ENCODE peak calls at places on chromosomes 3 and 15, in five cellular contexts. X is mucosa of descending colon; C is dorsolateral prefrontal cortex; V is NCI-H345; O is activated CD4-positive, alpha-beta T cell treated with anti-CD3 and anti-CD28 coated beads, Interleukin-2, amount 10 ng/mL, durations not matched to agents 7 days and 5 days. G is an unnamed sample.

GRCh38 chr15:79366691-79367090 is 55.8 kb downstream of the TMED3 start:
- DNase-seq in V (no peak), C (no peak), O (no peak), X (no peak), G (no peak)

GRCh38 chr3:5112043-5112442 is 10.0 kb upstream of the ARL8B start:
- DNase-seq in X (no peak), O (no peak), C (no peak), V (no peak), G (no peak)

GRCh38 chr3:197151562-197151961 is 121.9 kb upstream of the MELTF start:
- DNase-seq in V (peak), O (no peak), X (no peak), C (no peak), G (no peak)

GRCh38 chr3:122021811-122022401 is at the start of gene ILDR1:
- DNase-seq in V (peak), O (no peak), C (no peak), X (peak), G (no peak)

GRCh38 chr3:81308296-81308695 is 453.1 kb downstream of the GBE1 start:
- DNase-seq in C (no peak), V (no peak), X (no peak), O (no peak), G (no peak)

GRCh38 chr3:140898340-140899180 is 43.1 kb upstream of the SLC25A36 start:
- DNase-seq in V (peak), O (peak), C (no peak), X (no peak), G (peak)

GRCh38 chr3:125628212-125628611 is 32.9 kb upstream of the OSBPL11 start:
- DNase-seq in C (no peak), X (no peak), O (no peak), V (no peak), G (no peak)

GRCh38 chr15:99409097-99409473 is 156.7 kb upstream of the MEF2A start:
- DNase-seq in V (no peak), X (peak), C (peak), O (peak), G (peak)

GRCh38 chr15:93179072-93179471 is 90.1 kb upstream of the RGMA start:
- DNase-seq in X (peak), V (no peak), O (no peak), C (no peak), G (no peak)

GRCh38 chr15:62985768-62986167 is 56.8 kb upstream of the TPM1 start:
- DNase-seq in O (no peak), V (no peak), C (peak), X (no peak), G (no peak)

GRCh38 chr15:100348578-100348977 is 6.8 kb upstream of the ADAMTS17 start:
- DNase-seq in O (no peak), C (no peak), X (no peak), V (no peak), G (no peak)

GRCh38 chr3:143455480-143455879 is 335.9 kb downstream of the CHST2 start:
- DNase-seq in C (no peak), O (no peak), X (no peak), V (no peak), G (no peak)